ENCODE peak calls at places on chromosomes 11 and 22, in five cellular contexts. U, C, Y, N and V are unnamed samples.

GRCh38 chr11:1034456-1035295 is 1.8 kb downstream of the MUC6 start:
- DNase-seq in U (no peak), C (no peak), Y (no peak), N (no peak), V (no peak)

GRCh38 chr11:8814923-8815240 is 96.1 kb upstream of the AKIP1 start:
- DNase-seq in U (no peak), C (peak), Y (no peak), N (no peak), V (no peak)

GRCh38 chr11:11845066-11845465 is 3.3 kb downstream of the USP47 start:
- DNase-seq in U (no peak), C (no peak), Y (no peak), N (no peak), V (no peak)

GRCh38 chr11:35088676-35089075 is 50.3 kb upstream of the CD44 start:
- DNase-seq in U (no peak), C (peak), Y (no peak), N (no peak), V (no peak)

GRCh38 chr11:71096751-71097388 is 155.5 kb downstream of the SHANK2 start:
- DNase-seq in U (no peak), C (peak), Y (no peak), N (no peak), V (no peak)

GRCh38 chr22:41917906-41918791 is 3.3 kb upstream of the SHISA8 start:
- DNase-seq in U (peak), C (peak), Y (no peak), N (no peak), V (no peak)

GRCh38 chr11:68297812-68298658 is 14.4 kb upstream of the LRP5 start:
- DNase-seq in U (peak), C (peak), Y (peak), N (peak), V (peak)

GRCh38 chr11:64754124-64754918 is 5.5 kb downstream of the PYGM start:
- DNase-seq in U (no peak), C (no peak), Y (no peak), N (no peak), V (no peak)

GRCh38 chr11:64765291-64765803 is 5.6 kb upstream of the PYGM start:
- DNase-seq in U (no peak), C (no peak), Y (no peak), N (no peak), V (no peak)

GRCh38 chr11:134014502-134014901 is 54.4 kb upstream of the JAM3 start:
- DNase-seq in U (no peak), C (peak), Y (no peak), N (peak), V (no peak)

GRCh38 chr11:47415949-47416472 is 7.6 kb downstream of the SLC39A13 start:
- DNase-seq in U (peak), C (peak), Y (no peak), N (no peak), V (no peak)

GRCh38 chr11:19849947-19850593 is 137.4 kb downstream of the NAV2 start:
- DNase-seq in U (no peak), C (peak), Y (no peak), N (no peak), V (no peak)

GRCh38 chr11:125170406-125171031 is 6.0 kb downstream of the PKNOX2 start:
- DNase-seq in U (peak), C (no peak), Y (no peak), N (no peak), V (no peak)

GRCh38 chr11:21988477-21988876 is 204.4 kb upstream of the ANO5 start:
- DNase-seq in U (no peak), C (no peak), Y (no peak), N (no peak), V (no peak)

GRCh38 chr11:13297917-13298356 is 20.3 kb downstream of the BMAL1 start:
- DNase-seq in U (no peak), C (no peak), Y (no peak), N (no peak), V (no peak)

GRCh38 chr22:43066844-43067385 is 22.3 kb downstream of the TTLL1 start:
- DNase-seq in U (peak), C (peak), Y (no peak), N (no peak), V (no peak)

GRCh38 chr11:123249354-123249753 is 54.3 kb upstream of the CLMP start:
- DNase-seq in U (no peak), C (peak), Y (no peak), N (no peak), V (no peak)

GRCh38 chr11:70536051-70536877 is 137.9 kb downstream of the CTTN start:
- DNase-seq in U (no peak), C (no peak), Y (no peak), N (no peak), V (no peak)

GRCh38 chr11:9138612-9139579 is 47.5 kb upstream of the SCUBE2 start:
- DNase-seq in U (peak), C (peak), Y (no peak), N (peak), V (peak)

GRCh38 chr11:16905375-16905774 is 108.8 kb downstream of the PLEKHA7 start:
- DNase-seq in U (no peak), C (no peak), Y (no peak), N (no peak), V (no peak)